ENCODE peak calls at places on chromosomes 13 and 19, in six cellular contexts. L is epithelial cell of esophagus, A is suprapubic skin, U is omental fat pad, F is Peyer's patch, I is osteocyte. O is an unnamed sample.

GRCh38 chr13:35957174-35957867 is 173.9 kb downstream of the DCLK1 start:
- DNase-seq in L (no peak), A (no peak), U (no peak), F (no peak), I (no peak), O (no peak)

GRCh38 chr13:112903071-112903577 is 65.9 kb upstream of the MCF2L start:
- DNase-seq in L (no peak), A (no peak), U (peak; percentile 5), F (no peak), I (no peak), O (no peak)

GRCh38 chr13:63403726-63404125 is 1988.1 kb upstream of the PCDH20 start:
- DNase-seq in L (no peak), A (no peak), U (no peak), F (no peak), I (no peak), O (no peak)

GRCh38 chr13:33018886-33019285 is 2.7 kb downstream of the KL start:
- DNase-seq in L (no peak), A (no peak), U (no peak), F (no peak), I (no peak), O (no peak)

GRCh38 chr19:28793391-28794168 is 419.4 kb downstream of the UQCRFS1 start:
- DNase-seq in L (no peak), A (no peak), U (no peak), F (no peak), I (no peak), O (no peak)

GRCh38 chr19:24065243-24065642 is 21.7 kb upstream of the ZNF254 start:
- DNase-seq in L (peak; percentile 29), A (no peak), U (no peak), F (no peak), I (no peak), O (no peak)

GRCh38 chr13:108963276-108963810 is 333.9 kb downstream of the MYO16 start:
- DNase-seq in L (no peak), A (no peak), U (no peak), F (no peak), I (no peak), O (no peak)

GRCh38 chr13:49759503-49759902 is 33.0 kb downstream of the KPNA3 start:
- DNase-seq in L (no peak), A (no peak), U (no peak), F (no peak), I (no peak), O (no peak)

GRCh38 chr13:49060698-49061387 is 85.1 kb downstream of the FNDC3A start:
- DNase-seq in L (peak; percentile 74), A (no peak), U (no peak), F (no peak), I (no peak), O (no peak)

GRCh38 chr13:47420568-47420967 is 523.7 kb upstream of the HTR2A start:
- DNase-seq in L (peak; percentile 8), A (no peak), U (no peak), F (no peak), I (no peak), O (no peak)

GRCh38 chr19:47356900-47357299 is 7.8 kb downstream of the DHX34 start:
- DNase-seq in L (no peak), A (no peak), U (no peak), F (no peak), I (no peak), O (no peak)

GRCh38 chr19:43798546-43799409 is 3.5 kb downstream of the LYPD5 start:
- DNase-seq in L (peak; percentile 90), A (no peak), U (no peak), F (no peak), I (no peak), O (no peak)

GRCh38 chr19:8456064-8456463 is 11.3 kb downstream of the HNRNPM start:
- DNase-seq in L (no peak), A (no peak), U (no peak), F (no peak), I (no peak), O (no peak)
- TF ChIP-seq CTCF in L (peak; percentile 19), A (no peak), U (no peak), F (no peak), I (peak; percentile 24), O (no peak)

GRCh38 chr13:45282994-45283393 is 58.0 kb downstream of the TPT1 start:
- DNase-seq in L (no peak), A (no peak), U (no peak), F (no peak), I (no peak), O (no peak)

GRCh38 chr13:45276887-45277286 is 64.1 kb downstream of the TPT1 start:
- DNase-seq in L (no peak), A (no peak), U (no peak), F (no peak), I (no peak), O (no peak)

GRCh38 chr13:45278096-45278645 is 62.8 kb downstream of the TPT1 start:
- DNase-seq in L (no peak), A (no peak), U (no peak), F (no peak), I (no peak), O (no peak)

DNA sequence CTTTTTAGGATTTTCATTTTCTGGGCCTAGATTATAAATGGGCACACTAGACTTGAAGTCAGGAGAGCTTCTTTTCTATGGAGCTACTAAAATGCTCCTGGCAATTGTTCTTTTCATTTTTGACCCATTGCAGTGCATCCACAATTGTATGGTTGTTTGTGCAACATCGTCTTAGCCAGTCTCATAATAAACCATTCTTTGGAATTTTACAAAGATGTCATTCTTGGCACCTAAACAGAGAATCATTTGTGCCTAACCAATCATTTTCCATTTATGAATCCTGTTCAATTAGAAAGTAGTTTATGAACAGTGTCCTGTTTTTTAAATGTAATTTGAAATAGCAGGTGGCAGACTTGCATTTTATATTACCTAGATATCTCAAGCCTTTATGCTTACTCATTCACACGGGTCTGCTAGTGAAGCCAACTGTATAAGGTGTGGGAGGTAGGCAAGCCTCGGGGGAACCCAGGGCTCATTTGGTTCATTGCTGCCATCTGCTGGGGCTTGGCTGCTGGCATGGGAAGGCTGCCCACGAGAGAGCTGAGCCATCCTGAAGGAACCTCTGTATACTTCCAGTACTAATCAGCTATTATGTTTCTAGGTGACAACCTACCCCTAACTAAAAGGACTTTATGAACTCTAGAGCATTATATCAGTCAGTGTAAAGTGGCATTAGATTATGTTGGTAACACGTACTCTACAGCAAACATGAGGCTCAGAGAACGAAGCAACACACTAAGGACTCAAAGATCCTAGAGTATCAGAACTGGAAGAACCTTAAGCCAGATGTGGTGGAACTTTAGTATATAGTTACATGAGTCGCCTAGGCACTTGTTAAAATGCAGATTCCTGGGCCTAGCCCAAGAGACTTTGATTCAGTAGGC is 60.0 kb downstream of the TPT1 start:
- DNase-seq in L (peak; percentile 91), A (no peak), U (peak; percentile 39), F (no peak), I (peak; percentile 87), O (peak; percentile 58)
- TF ChIP-seq CTCF in L (peak; percentile 96), A (peak; percentile 69), U (no peak), F (peak; percentile 82), I (peak; percentile 95), O (no peak)

DNA sequence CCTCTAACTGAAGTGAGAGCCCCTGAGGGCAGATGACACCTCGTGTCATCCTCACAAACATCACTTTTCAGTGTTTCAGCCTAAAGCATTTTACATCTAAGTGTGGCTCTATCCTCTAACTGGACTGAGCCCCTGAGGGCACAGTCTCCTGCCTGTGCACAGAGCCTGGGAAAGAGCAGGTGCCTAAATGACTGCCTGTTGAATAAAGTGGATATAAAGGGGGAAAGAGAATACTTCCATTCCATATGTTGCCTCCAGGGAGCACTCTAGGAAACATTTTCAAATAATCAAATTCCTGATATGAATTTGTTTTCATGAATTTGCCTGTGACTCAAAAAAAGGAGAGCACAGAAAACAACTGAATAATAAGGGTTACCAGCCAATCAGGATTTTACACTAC is 32.2 kb downstream of the CNMD start:
- DNase-seq in L (no peak), A (no peak), U (no peak), F (no peak), I (no peak), O (no peak)
- TF ChIP-seq CTCF in L (no peak), A (no peak), U (no peak), F (no peak), I (no peak), O (no peak)

GRCh38 chr13:29545988-29546387 is 49.5 kb downstream of the SLC7A1 start:
- DNase-seq in L (no peak), A (no peak), U (no peak), F (no peak), I (no peak), O (no peak)

GRCh38 chr13:29541400-29541799 is 54.1 kb downstream of the SLC7A1 start:
- DNase-seq in L (no peak), A (no peak), U (no peak), F (no peak), I (no peak), O (no peak)

GRCh38 chr13:29540799-29541198 is 54.7 kb downstream of the SLC7A1 start:
- DNase-seq in L (no peak), A (no peak), U (no peak), F (no peak), I (no peak), O (no peak)

GRCh38 chr13:29546662-29547061 is 48.8 kb downstream of the SLC7A1 start:
- DNase-seq in L (no peak), A (no peak), U (no peak), F (no peak), I (no peak), O (no peak)

DNA sequence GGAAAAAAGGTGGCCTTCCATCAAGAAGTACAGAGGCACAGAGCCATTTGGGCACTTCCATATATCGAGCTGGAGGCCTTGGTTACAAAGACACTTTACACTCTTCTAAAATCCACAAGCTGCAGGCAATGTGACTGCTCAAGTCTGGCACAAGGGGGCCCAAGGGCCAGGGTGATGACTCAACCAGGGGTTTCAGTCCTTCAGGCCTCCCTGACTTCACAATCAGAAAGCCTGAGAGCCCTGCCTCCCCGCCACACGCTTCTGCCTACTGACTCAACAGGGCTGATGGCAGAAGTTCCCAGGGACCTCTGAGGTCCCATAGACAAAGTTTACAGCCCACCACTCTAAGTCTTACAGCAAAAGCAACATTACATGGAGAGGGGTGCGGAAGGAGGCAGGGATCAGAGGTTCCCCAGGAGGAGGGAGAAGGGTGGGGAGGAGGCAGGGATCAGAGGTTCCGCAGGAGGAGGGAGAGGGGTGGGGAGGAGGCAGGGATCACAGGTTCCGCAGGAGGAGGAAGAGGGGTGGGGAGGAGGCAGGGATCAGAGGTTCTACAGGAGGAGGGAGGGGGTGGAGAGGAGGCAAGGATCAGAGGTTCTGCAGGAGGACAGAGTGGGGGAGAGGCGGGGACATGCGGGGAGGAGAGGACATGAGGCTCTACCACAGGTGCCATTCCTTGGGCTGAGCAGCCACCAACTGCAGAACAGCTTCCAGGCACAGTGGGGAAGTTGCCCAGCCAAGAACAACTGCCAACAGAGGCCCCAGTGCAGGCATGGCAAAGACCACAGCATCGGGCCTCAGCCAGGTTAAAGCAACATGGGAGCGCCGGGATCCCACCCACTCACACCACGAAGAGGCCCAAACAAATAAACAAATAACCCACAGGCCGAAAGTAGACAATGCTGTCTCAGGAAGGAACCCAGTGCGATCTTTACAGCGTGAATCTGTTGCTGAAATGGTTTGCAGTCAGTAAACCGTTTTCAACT is 52.0 kb downstream of the SLC7A1 start:
- DNase-seq in L (peak; percentile 38), A (no peak), U (no peak), F (no peak), I (no peak), O (no peak)
- TF ChIP-seq CTCF in L (no peak), A (no peak), U (no peak), F (peak; percentile 6), I (no peak), O (no peak)

GRCh38 chr19:13597625-13598024 is 91.3 kb upstream of the CACNA1A start:
- DNase-seq in L (peak; percentile 78), A (no peak), U (no peak), F (peak; percentile 42), I (no peak), O (no peak)
- TF ChIP-seq CTCF in L (peak; percentile 69), A (peak; percentile 54), U (no peak), F (peak; percentile 66), I (peak; percentile 88), O (peak; percentile 49)

GRCh38 chr19:17081672-17082630 is 6.4 kb downstream of the MYO9B start:
- DNase-seq in L (no peak), A (no peak), U (no peak), F (no peak), I (no peak), O (no peak)
- TF ChIP-seq CTCF in L (no peak), A (no peak), U (no peak), F (no peak), I (no peak), O (no peak)